ENCODE peak calls at places on chromosomes 16 and 17, in four cellular contexts. One of them, this sample, is unnamed.

GRCh38 chr17:81160306-81160705 is 5.0 kb upstream of the PVALEF start:
- DNase-seq in nephron progenitor cell: no peak
- DNase-seq in GM23248: no peak
- DNase-seq in left cardiac atrium: peak; percentile 74
- DNase-seq in this sample: no peak

GRCh38 chr16:50102046-50102756 is 36.4 kb downstream of the HEATR3 start:
- DNase-seq in nephron progenitor cell: no peak
- DNase-seq in left cardiac atrium: no peak
- DNase-seq in GM23248: peak; percentile 88
- DNase-seq in this sample: peak; percentile 39

GRCh38 chr17:32882734-32883133 is 5.8 kb upstream of the MYO1D start:
- DNase-seq in left cardiac atrium: no peak
- DNase-seq in GM23248: peak; percentile 87
- DNase-seq in nephron progenitor cell: no peak
- DNase-seq in this sample: no peak

GRCh38 chr16:48447940-48448536 is 62.8 kb upstream of the SIAH1 start:
- DNase-seq in left cardiac atrium: no peak
- DNase-seq in nephron progenitor cell: no peak
- DNase-seq in GM23248: no peak
- DNase-seq in this sample: no peak

GRCh38 chr17:74702132-74702876 is 10.4 kb downstream of the CD300LF start:
- DNase-seq in GM23248: no peak
- DNase-seq in left cardiac atrium: no peak
- DNase-seq in nephron progenitor cell: no peak
- DNase-seq in this sample: no peak

GRCh38 chr17:74485841-74486240 is 19.4 kb downstream of the CD300A start:
- DNase-seq in nephron progenitor cell: no peak
- DNase-seq in GM23248: no peak
- DNase-seq in left cardiac atrium: no peak
- DNase-seq in this sample: no peak

GRCh38 chr16:25041437-25041836 is 26.3 kb upstream of the ARHGAP17 start:
- DNase-seq in GM23248: no peak
- DNase-seq in nephron progenitor cell: no peak
- DNase-seq in left cardiac atrium: no peak
- DNase-seq in this sample: no peak

GRCh38 chr17:77476920-77477805 is 336.4 kb downstream of the SEC14L1 start:
- DNase-seq in nephron progenitor cell: no peak
- DNase-seq in GM23248: peak; percentile 99
- DNase-seq in left cardiac atrium: peak; percentile 75
- DNase-seq in this sample: peak; percentile 94

GRCh38 chr17:46978489-46979022 is 497 bp downstream of the RPRML start:
- DNase-seq in left cardiac atrium: no peak
- DNase-seq in nephron progenitor cell: peak; percentile 40
- DNase-seq in GM23248: peak; percentile 31
- DNase-seq in this sample: peak; percentile 33